ENCODE peak calls at places on chromosomes 3 and 15, in five cellular contexts. S, Z, J, A and P are unnamed samples.

GRCh38 chr3:156547637-156548036 is 7.3 kb downstream of the SSR3 start:
- DNase-seq in S (no peak), Z (no peak), J (no peak), A (no peak), P (no peak)

GRCh38 chr3:60392501-60392900 is 858.8 kb downstream of the FHIT start:
- DNase-seq in S (no peak), Z (no peak), J (no peak), A (no peak), P (no peak)

GRCh38 chr3:94862703-94863102 is 799.8 kb downstream of the NSUN3 start:
- DNase-seq in S (no peak), Z (peak; percentile 12), J (no peak), A (no peak), P (peak; percentile 54)

GRCh38 chr15:68311859-68312557 is 34.5 kb downstream of the FEM1B start:
- DNase-seq in S (no peak), Z (no peak), J (peak; percentile 42), A (peak; percentile 12), P (no peak)

GRCh38 chr15:74907277-74907870 is 723 bp upstream of the FAM219B start:
- DNase-seq in S (no peak), Z (no peak), J (peak; percentile 63), A (no peak), P (no peak)

GRCh38 chr3:103218146-103218545 is 783.3 kb downstream of the ZPLD1 start:
- DNase-seq in S (no peak), Z (no peak), J (no peak), A (no peak), P (no peak)

GRCh38 chr3:189304465-189305341 is 132.9 kb downstream of the TPRG1 start:
- DNase-seq in S (no peak), Z (no peak), J (no peak), A (peak; percentile 50), P (peak; percentile 54)

GRCh38 chr3:135992072-135992471 is 26.5 kb downstream of the PPP2R3A start:
- DNase-seq in S (no peak), Z (no peak), J (no peak), A (no peak), P (no peak)

GRCh38 chr3:192930585-192930984 is 12.9 kb upstream of the MB21D2 start:
- DNase-seq in S (no peak), Z (no peak), J (no peak), A (no peak), P (no peak)

GRCh38 chr3:156633335-156633734 is 41.1 kb upstream of the TIPARP start:
- DNase-seq in S (no peak), Z (no peak), J (peak; percentile 66), A (peak; percentile 60), P (no peak)

GRCh38 chr3:50479523-50479922 is 23.9 kb downstream of the CACNA2D2 start:
- DNase-seq in S (no peak), Z (no peak), J (no peak), A (no peak), P (no peak)

GRCh38 chr3:58177747-58178527 is 32.8 kb downstream of the DNASE1L3 start:
- DNase-seq in S (peak; percentile 94), Z (peak; percentile 85), J (peak; percentile 87), A (peak; percentile 91), P (peak; percentile 93)

GRCh38 chr15:40407343-40407990 is 1.9 kb downstream of the IVD start:
- DNase-seq in S (no peak), Z (peak; percentile 44), J (no peak), A (no peak), P (no peak)

GRCh38 chr15:49082960-49083359 is 36.7 kb upstream of the SECISBP2L start:
- DNase-seq in S (no peak), Z (no peak), J (no peak), A (no peak), P (no peak)

GRCh38 chr3:121999931-122000330 is 22.1 kb downstream of the ILDR1 start:
- DNase-seq in S (no peak), Z (no peak), J (no peak), A (no peak), P (no peak)

GRCh38 chr3:143552851-143553250 is 295.4 kb downstream of the SLC9A9 start:
- DNase-seq in S (no peak), Z (no peak), J (no peak), A (no peak), P (no peak)

GRCh38 chr15:67031321-67031720 is 34.1 kb upstream of the SMAD3 start:
- DNase-seq in S (no peak), Z (no peak), J (no peak), A (no peak), P (no peak)

GRCh38 chr15:63156708-63157065 is 590 bp downstream of the RPS27L start:
- DNase-seq in S (peak; percentile 33), Z (peak; percentile 35), J (peak; percentile 62), A (peak; percentile 22), P (peak; percentile 62)

GRCh38 chr3:197298858-197299854 is 744 bp upstream of the DLG1 start:
- DNase-seq in S (no peak), Z (peak; percentile 79), J (no peak), A (peak; percentile 27), P (peak; percentile 72)

GRCh38 chr15:74833376-74834107 is 7.1 kb downstream of the CPLX3 start:
- DNase-seq in S (no peak), Z (no peak), J (no peak), A (no peak), P (no peak)

GRCh38 chr3:64268926-64269325 is 43.7 kb upstream of the PRICKLE2 start:
- DNase-seq in S (no peak), Z (no peak), J (no peak), A (no peak), P (no peak)

GRCh38 chr15:89828324-89829145 is 13.9 kb upstream of the ANPEP start:
- DNase-seq in S (peak; percentile 49), Z (no peak), J (peak; percentile 75), A (peak; percentile 55), P (no peak)

GRCh38 chr3:23706116-23706515 is 99.6 kb upstream of the UBE2E1 start:
- DNase-seq in S (no peak), Z (no peak), J (no peak), A (no peak), P (no peak)

GRCh38 chr15:68303560-68304436 is 26.3 kb downstream of the FEM1B start:
- DNase-seq in S (no peak), Z (no peak), J (peak; percentile 56), A (peak; percentile 15), P (no peak)

GRCh38 chr3:16329792-16330061 is 64.7 kb downstream of the OXNAD1 start:
- DNase-seq in S (no peak), Z (no peak), J (peak; percentile 34), A (no peak), P (no peak)

GRCh38 chr15:37101634-37102314 is 1.4 kb upstream of the MEIS2 start:
- DNase-seq in S (peak; percentile 61), Z (peak; percentile 81), J (peak; percentile 81), A (peak; percentile 86), P (peak; percentile 85)

GRCh38 chr15:100881573-100882336 is 2.1 kb downstream of the ALDH1A3 start:
- DNase-seq in S (no peak), Z (no peak), J (no peak), A (no peak), P (no peak)

GRCh38 chr3:128783774-128784173 is 57.8 kb downstream of the RAB7A start:
- DNase-seq in S (no peak), Z (no peak), J (no peak), A (no peak), P (no peak)

GRCh38 chr3:128782282-128783146 is 56.5 kb downstream of the RAB7A start:
- DNase-seq in S (no peak), Z (no peak), J (no peak), A (no peak), P (peak; percentile 19)

GRCh38 chr3:128784843-128785242 is 58.9 kb downstream of the RAB7A start:
- DNase-seq in S (no peak), Z (no peak), J (no peak), A (no peak), P (no peak)

GRCh38 chr3:128786434-128787020 is 60.5 kb downstream of the RAB7A start:
- DNase-seq in S (no peak), Z (no peak), J (no peak), A (no peak), P (no peak)

GRCh38 chr3:128784228-128784627 is 58.2 kb downstream of the RAB7A start:
- DNase-seq in S (no peak), Z (peak; percentile 22), J (no peak), A (no peak), P (peak; percentile 39)
- TF ChIP-seq CTCF in S (peak; percentile 24), Z (peak; percentile 66), J (no peak), A (no peak), P (peak; percentile 36)

GRCh38 chr3:130934442-130935089 is 40.7 kb downstream of the ATP2C1 start:
- DNase-seq in S (no peak), Z (no peak), J (no peak), A (no peak), P (no peak)

GRCh38 chr3:130932979-130933378 is 39.1 kb downstream of the ATP2C1 start:
- DNase-seq in S (no peak), Z (no peak), J (no peak), A (no peak), P (no peak)

GRCh38 chr3:130933801-130934345 is 40.0 kb downstream of the ATP2C1 start:
- DNase-seq in S (no peak), Z (no peak), J (no peak), A (no peak), P (no peak)

GRCh38 chr3:130939753-130940152 is 45.9 kb downstream of the ATP2C1 start:
- DNase-seq in S (no peak), Z (no peak), J (no peak), A (no peak), P (no peak)

GRCh38 chr3:130935761-130936160 is 41.9 kb downstream of the ATP2C1 start:
- DNase-seq in S (no peak), Z (no peak), J (no peak), A (no peak), P (no peak)
- H3K36me3 ChIP-seq in S (no peaks in the 10 kb centered on the region), Z (peaks cover 65% of the 10 kb centered on the region), J (peaks cover 12% of the 10 kb centered on the region), A (no peaks in the 10 kb centered on the region), P (no peaks in the 10 kb centered on the region)

GRCh38 chr15:83837946-83838571 is 184.1 kb downstream of the ADAMTSL3 start:
- DNase-seq in S (no peak), Z (peak; percentile 3), J (no peak), A (no peak), P (peak; percentile 52)
- TF ChIP-seq CTCF in S (peak; percentile 46), Z (peak; percentile 72), J (no peak), A (no peak), P (peak; percentile 59)

GRCh38 chr3:43343778-43344177 is 57.4 kb downstream of the SNRK start:
- DNase-seq in S (no peak), Z (no peak), J (no peak), A (no peak), P (no peak)

GRCh38 chr3:43344520-43344919 is 58.2 kb downstream of the SNRK start:
- DNase-seq in S (no peak), Z (no peak), J (no peak), A (no peak), P (no peak)

GRCh38 chr3:43343185-43343584 is 56.8 kb downstream of the SNRK start:
- DNase-seq in S (no peak), Z (no peak), J (no peak), A (no peak), P (no peak)

GRCh38 chr3:43340403-43340802 is 54.1 kb downstream of the SNRK start:
- DNase-seq in S (no peak), Z (no peak), J (no peak), A (no peak), P (no peak)

DNA sequence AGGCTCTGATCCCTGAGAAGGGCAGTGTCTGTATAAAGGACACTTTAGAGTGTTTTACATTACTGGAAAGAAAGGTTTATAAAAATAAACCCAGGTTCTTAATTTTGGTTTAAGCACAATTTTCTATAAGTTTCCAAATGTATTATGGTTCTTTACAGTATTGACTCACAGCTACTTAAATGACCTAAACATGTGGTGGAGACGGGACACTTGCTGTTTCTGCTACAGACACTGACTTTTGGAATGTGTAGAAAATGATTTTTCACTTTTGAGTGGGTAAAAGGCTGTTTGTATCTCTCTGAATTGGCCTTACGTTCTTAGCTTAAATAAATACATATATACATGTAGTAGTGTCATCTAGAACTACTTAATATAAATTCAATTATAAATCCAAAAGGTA is 55.4 kb downstream of the SNRK start:
- DNase-seq in S (no peak), Z (no peak), J (no peak), A (no peak), P (no peak)
- H3K36me3 ChIP-seq in S (peaks cover 22% of the 10 kb centered on the region), Z (peaks cover 76% of the 10 kb centered on the region), J (peaks cover 84% of the 10 kb centered on the region), A (no peaks in the 10 kb centered on the region), P (peaks cover 13% of the 10 kb centered on the region)